ENCODE peak calls at places on chromosomes 1 and 21, in six cellular contexts. U, M, S, L, B and V are unnamed samples.
A peak's percentile ranks its signal among the peaks of the same experiment; 100 is the strongest.

GRCh38 chr1:48790397-48790796 is 13.7 kb upstream of the BEND5 start:
- ATAC-seq in U (no peak), M (no peak), S (peak; percentile 64), L (no peak), B (no peak), V (no peak)

GRCh38 chr1:165073402-165074007 is 283.0 kb downstream of the LMX1A start:
- ATAC-seq in U (peak; percentile 86), M (peak; percentile 81), S (peak; percentile 84), L (peak; percentile 82), B (peak; percentile 78), V (peak; percentile 46)

GRCh38 chr1:27602510-27603319 is 1.2 kb downstream of the AHDC1 start:
- ATAC-seq in U (no peak), M (peak; percentile 5), S (peak; percentile 3), L (peak; percentile 5), B (peak; percentile 26), V (peak; percentile 34)

GRCh38 chr1:212077028-212077427 is 41.5 kb downstream of the DTL start:
- ATAC-seq in U (no peak), M (no peak), S (no peak), L (no peak), B (no peak), V (no peak)

GRCh38 chr1:35544976-35545375 is 12.2 kb downstream of the KIAA0319L start:
- ATAC-seq in U (peak; percentile 44), M (peak; percentile 99), S (peak; percentile 98), L (peak; percentile 97), B (peak; percentile 55), V (peak; percentile 36)

GRCh38 chr1:14538335-14538734 is 60.1 kb upstream of the KAZN start:
- ATAC-seq in U (peak; percentile 69), M (peak; percentile 59), S (peak; percentile 47), L (no peak), B (no peak), V (no peak)

GRCh38 chr21:28644762-28645161 is 347.9 kb downstream of the LTN1 start:
- ATAC-seq in U (no peak), M (no peak), S (no peak), L (no peak), B (no peak), V (no peak)

GRCh38 chr1:88946845-88947244 is 45.6 kb downstream of the KYAT3 start:
- ATAC-seq in U (no peak), M (no peak), S (no peak), L (peak; percentile 31), B (peak; percentile 29), V (no peak)

GRCh38 chr21:15298306-15298705 is 233.5 kb upstream of the NRIP1 start:
- ATAC-seq in U (no peak), M (no peak), S (no peak), L (no peak), B (no peak), V (no peak)

GRCh38 chr21:33259428-33259827 is 6.7 kb upstream of the IL10RB start:
- ATAC-seq in U (no peak), M (no peak), S (no peak), L (no peak), B (no peak), V (no peak)

GRCh38 chr1:117146570-117147340 is 25.2 kb upstream of the TRIM45 start:
- ATAC-seq in U (peak; percentile 86), M (no peak), S (no peak), L (no peak), B (peak; percentile 79), V (no peak)

DNA sequence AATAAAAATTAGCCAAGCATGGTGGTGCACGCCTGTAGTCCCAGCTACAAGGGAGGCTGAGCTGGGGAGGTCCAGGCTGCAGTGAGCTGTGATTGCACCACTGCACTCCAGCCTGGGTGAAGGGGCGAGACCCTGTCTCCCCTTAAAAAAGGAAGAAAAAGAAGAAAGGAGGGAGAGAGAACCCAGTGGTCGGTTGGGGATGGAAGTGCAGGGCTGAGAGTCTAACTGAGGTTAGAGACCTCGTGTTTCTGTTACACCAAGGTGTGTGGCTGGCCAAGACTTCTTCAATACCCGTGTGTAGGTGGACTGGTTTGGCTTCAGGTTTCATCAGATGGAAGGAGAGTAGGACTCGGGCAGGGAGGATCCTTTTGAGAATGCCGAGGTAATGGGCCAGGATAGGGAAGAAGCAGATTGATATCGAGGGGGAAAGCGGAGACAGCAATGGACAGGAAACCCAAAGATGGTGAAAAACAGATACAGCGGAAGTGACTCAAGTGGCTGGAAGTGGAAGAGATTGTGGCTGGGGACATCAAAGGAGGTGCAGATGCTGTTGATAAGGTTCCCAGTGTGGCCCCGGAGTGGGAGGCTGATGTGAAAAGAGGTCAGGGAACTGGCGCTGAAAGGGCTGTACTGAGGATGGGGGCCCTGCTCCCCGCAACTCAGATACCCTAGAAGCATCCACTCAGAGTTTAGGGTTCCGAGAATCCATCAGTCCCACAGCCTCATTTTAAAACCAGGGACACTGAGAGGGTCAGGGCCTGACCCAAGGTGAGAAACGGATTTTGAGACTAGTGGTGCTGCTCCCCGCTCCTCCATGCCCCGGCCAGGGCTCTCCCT is 681 bp upstream of the UBXN10 start:
- ATAC-seq in U (no peak), M (no peak), S (peak; percentile 31), L (peak; percentile 21), B (no peak), V (peak; percentile 22)
- TF ChIP-seq POLR2AphosphoS5 in U (no peak), M (no peak), S (no peak), L (no peak), B (no peak), V (no peak)

GRCh38 chr1:26575350-26575747 is 45.8 kb downstream of the RPS6KA1 start:
- ATAC-seq in U (no peak), M (no peak), S (no peak), L (no peak), B (no peak), V (no peak)
- TF ChIP-seq POLR2AphosphoS5 in U (no peak), M (no peak), S (no peak), L (no peak), B (no peak), V (no peak)

GRCh38 chr21:43318841-43319781 is 107.8 kb downstream of the SIK1 start:
- ATAC-seq in U (no peak), M (no peak), S (peak; percentile 67), L (no peak), B (peak; percentile 7), V (no peak)
- TF ChIP-seq POLR2AphosphoS5 in U (no peak), M (no peak), S (no peak), L (no peak), B (no peak), V (no peak)

DNA sequence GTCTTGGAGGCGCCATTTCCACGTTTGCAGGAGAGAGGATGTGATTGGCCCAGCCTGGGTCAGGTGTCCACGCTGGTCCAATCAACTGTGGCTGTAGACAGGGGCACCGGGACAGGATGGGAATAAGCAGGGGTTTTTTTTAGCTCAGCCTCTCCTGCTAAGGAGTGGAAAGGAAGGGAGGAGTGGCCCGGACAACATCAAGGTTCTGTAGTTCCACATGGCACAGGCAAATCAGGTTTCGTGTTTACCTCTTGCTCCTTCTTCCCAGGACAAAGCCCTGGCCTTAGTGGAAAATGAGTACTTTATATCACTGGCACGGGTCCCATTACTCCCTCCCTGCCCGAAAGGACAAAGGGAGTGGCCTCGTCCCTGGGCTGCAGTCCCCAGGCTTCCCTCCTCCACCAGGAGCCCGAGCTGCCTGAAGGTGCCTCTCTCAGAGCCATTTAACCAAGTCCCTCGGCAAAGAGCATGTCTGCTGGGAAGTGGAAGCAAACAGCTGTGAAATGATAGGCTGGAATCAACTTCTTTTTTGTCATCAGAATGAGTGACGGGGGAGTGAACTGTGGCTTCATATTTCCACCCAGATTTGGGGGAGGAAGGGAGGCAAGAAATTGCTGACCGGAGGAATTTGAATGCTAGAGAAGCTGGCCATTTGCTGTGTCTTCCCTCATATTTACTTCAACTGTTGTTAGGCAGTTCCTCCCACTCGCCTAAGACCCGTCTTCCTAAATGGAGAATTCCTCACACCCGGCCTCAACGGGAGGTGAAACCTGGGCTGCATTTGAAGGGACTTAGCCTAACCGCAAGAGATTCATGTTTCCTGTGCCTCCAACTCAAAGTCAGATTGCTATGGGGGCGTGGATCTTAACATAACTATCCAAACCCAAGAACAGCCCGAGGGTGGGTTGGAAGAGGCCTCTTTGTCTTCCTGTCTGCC is 84.9 kb upstream of the SLC44A3 start:
- ATAC-seq in U (peak; percentile 65), M (peak; percentile 67), S (no peak), L (no peak), B (peak; percentile 58), V (peak; percentile 36)
- TF ChIP-seq POLR2AphosphoS5 in U (no peak), M (no peak), S (no peak), L (no peak), B (no peak), V (no peak)

DNA sequence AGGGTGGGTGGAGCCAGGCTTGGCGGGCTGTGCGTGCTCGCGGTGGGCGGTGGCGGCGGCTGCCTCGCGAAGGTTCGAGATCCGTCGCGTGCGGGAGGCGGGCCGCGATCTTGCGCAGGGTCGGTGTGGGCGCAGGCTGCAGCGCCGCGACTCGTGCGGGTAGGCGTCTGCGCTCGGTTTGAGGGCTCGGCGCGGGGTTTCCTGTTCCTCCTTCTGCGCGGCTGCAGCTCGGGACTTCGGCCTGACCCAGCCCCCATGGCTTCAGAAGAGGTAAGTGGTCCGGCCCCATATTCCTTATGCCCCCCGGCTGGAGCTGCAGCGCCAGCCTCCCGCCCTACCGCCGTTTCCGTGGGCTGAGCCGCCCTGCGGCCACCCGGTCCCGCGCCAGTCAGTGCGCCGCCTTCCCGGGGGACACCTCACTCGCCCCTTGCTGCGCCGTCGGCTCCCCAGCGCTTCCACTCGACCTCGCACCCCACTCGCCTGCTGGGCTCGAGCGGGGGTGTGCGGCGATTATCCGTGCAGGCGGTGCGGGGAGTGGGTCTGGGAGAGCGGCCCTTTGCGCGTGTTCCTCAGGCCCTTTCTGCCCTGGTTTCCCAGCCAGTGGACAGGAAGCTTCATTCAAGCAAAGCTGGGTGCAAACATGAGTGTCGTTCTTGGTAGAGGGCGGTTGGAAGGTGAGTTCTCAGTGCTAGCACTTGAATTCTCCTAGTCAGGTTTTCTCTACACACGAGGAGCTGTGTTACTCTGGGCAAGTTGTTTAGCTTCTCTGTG is at the start of gene CACYBP:
- ATAC-seq in U (no peak), M (peak; percentile 63), S (peak; percentile 14), L (peak; percentile 83), B (peak; percentile 31), V (peak; percentile 84)
- TF ChIP-seq POLR2AphosphoS5 in U (peak; percentile 81), M (peak; percentile 79), S (no peak), L (no peak), B (peak; percentile 44), V (no peak)